ENCODE peak calls at places on chromosomes 5 and 9, in five cellular contexts. X is HCT116, S is ovary, Z is small intestine, P is AG04450. Q is an unnamed sample.

GRCh38 chr5:7802855-7803254 is 48.1 kb downstream of the CFAP90 start:
- DNase-seq in X (no peak), S (no peak), Z (no peak), P (no peak), Q (no peak)

GRCh38 chr5:74386571-74387334 is 253.8 kb downstream of the ENC1 start:
- DNase-seq in X (no peak), S (no peak), Z (no peak), P (peak; percentile 23), Q (no peak)

GRCh38 chr5:84438456-84438855 is 53.8 kb upstream of the EDIL3 start:
- DNase-seq in X (no peak), S (no peak), Z (no peak), P (no peak), Q (no peak)

GRCh38 chr5:57887851-57888621 is 405.4 kb upstream of the ACTBL2 start:
- DNase-seq in X (peak; percentile 61), S (peak; percentile 28), Z (peak; percentile 15), P (peak; percentile 24), Q (no peak)

GRCh38 chr5:170293273-170293672 is 4.3 kb downstream of the LCP2 start:
- DNase-seq in X (no peak), S (no peak), Z (peak; percentile 33), P (no peak), Q (no peak)

GRCh38 chr5:103461223-103461622 is 101.4 kb downstream of the NUDT12 start:
- DNase-seq in X (peak; percentile 16), S (no peak), Z (no peak), P (no peak), Q (no peak)

GRCh38 chr5:9239626-9240025 is 306.2 kb downstream of the SEMA5A start:
- DNase-seq in X (no peak), S (no peak), Z (no peak), P (no peak), Q (no peak)

GRCh38 chr5:94849821-94850736 is 231.6 kb downstream of the SLF1 start:
- DNase-seq in X (peak; percentile 59), S (no peak), Z (peak; percentile 14), P (peak; percentile 26), Q (no peak)

GRCh38 chr5:56419667-56420066 is 186.5 kb upstream of the ANKRD55 start:
- DNase-seq in X (no peak), S (no peak), Z (no peak), P (no peak), Q (no peak)

GRCh38 chr5:145829708-145830361 is 5.3 kb downstream of the PRELID2 start:
- DNase-seq in X (no peak), S (no peak), Z (peak; percentile 55), P (no peak), Q (no peak)

GRCh38 chr5:9712506-9713285 is 82.5 kb upstream of the TAS2R1 start:
- DNase-seq in X (no peak), S (no peak), Z (no peak), P (peak; percentile 90), Q (no peak)

GRCh38 chr5:162496080-162496808 is 428.7 kb downstream of the GABRG2 start:
- DNase-seq in X (no peak), S (no peak), Z (no peak), P (no peak), Q (no peak)

GRCh38 chr9:95757026-95757425 is 118.5 kb upstream of the ERCC6L2 start:
- DNase-seq in X (no peak), S (no peak), Z (no peak), P (peak; percentile 53), Q (no peak)

GRCh38 chr9:71761938-71762353 is 6.4 kb downstream of the CEMIP2 start:
- DNase-seq in X (no peak), S (no peak), Z (no peak), P (no peak), Q (no peak)

DNA sequence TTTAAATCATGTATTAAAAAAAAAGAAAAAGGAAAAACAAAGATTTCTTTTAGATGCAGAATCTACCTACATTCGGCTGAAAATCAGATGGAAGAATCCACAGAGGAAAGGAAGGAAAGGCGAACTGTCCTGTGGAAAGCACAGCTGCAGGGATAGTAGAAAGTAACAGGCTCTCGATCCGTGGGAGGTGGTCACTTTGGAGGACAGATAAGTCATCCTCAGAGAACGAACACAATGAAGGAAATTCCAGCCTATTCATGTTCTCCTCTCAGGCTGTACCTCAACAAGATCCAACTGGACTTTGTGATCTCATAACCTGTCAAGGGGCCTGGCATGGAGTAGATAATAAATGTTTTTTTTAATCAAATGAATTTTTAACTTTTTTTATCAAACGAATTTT is 72.8 kb downstream of the NR6A1 start:
- DNase-seq in X (no peak), S (no peak), Z (no peak), P (no peak), Q (no peak)
- H3K27ac ChIP-seq in X (no peak overlapping the region), S (no peak overlapping the region), Z (no peak overlapping the region), P (peak overlapping the region; percentile 54), Q (no peak overlapping the region)

DNA sequence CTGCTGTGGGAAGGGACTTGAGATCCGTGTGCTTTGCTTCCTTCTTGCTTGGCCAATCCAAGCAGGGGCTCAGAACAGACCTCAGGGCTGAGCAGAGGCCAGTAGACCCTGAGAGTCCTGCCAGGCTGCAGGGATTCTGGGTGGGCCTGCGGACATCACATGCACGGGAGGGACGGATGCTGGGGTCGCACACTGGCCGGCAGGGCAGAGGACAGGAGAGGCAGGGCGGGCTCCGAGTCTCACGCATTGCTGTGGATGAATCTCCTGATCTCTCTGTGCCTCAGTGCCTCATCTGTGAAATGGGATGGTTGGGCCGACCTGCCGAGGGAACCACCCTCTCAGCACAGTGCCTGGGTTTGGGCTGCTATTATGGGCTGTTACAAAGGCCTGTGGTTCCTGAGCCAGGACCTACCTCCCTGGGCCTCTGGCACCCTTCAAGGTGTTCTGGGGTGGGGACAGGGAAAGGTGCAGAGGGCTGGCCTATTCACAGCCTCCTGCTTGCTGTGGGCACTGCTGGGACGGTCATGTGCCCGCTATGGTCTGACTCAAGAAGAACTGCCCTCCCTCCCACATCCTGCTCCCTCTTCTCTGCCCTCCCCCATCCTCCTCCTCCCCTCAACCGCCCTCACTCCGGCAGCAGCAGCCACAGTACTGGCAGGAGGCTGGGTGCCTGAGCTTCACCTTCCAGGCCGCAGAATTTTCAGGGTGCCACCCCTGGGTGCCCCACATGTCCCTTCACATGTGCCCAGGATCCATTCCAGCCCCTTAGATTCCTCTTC is 43.3 kb downstream of the NCS1 start:
- DNase-seq in X (no peak), S (no peak), Z (no peak), P (no peak), Q (no peak)
- H3K4me3 ChIP-seq in X (no peak overlapping the region), S (no peak overlapping the region), Z (no peak overlapping the region), P (no peak overlapping the region), Q (no peak overlapping the region)

DNA sequence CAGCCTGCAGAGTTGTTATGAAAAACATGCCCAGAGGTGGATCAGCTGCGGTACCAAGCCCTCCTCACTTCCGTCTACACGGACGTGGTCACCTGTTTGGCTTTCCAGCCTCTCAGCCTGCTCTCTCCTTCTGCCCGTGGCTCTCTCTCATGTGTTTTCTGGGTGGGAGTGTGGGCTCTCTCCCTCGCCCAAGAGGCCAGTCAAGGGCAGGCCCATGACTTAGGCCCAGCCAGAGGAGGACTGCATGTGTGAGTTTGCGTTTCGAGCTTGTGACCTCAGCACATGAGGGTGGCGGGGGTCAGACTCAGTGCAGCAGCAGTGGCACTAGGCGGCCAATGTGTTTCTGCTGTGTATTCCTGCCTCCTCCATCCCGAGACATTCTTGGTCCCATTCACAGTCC is 82.5 kb upstream of the SMIM23 start:
- DNase-seq in X (no peak), S (no peak), Z (no peak), P (no peak), Q (no peak)
- H3K27ac ChIP-seq in X (no peak overlapping the region), S (no peak overlapping the region), Z (no peak overlapping the region), P (no peak overlapping the region), Q (no peak overlapping the region)

GRCh38 chr5:147452137-147452838 is 57.6 kb downstream of the DPYSL3 start:
- DNase-seq in X (no peak), S (peak; percentile 42), Z (no peak), P (no peak), Q (peak; percentile 37)
- H3K4me3 ChIP-seq in X (no peak overlapping the region), S (peak overlapping the region; percentile 80), Z (peak overlapping the region; percentile 39), P (peak overlapping the region; percentile 84), Q (peak overlapping the region; percentile 79)

DNA sequence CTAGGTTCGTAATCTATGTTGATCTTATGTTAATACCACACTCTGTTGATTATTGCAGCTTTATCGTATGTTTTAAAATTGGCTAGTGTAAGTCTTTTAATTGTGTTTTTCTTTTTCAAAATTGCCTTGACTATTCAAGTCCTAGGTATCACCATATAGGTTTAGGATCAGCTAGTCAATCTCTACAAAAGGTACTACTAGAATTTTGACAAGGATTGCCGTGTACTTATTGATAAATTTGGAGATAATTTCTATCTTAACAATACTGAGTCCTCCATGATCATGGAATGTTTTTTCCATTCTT is 117.9 kb upstream of the PRSS3 start:
- DNase-seq in X (no peak), S (no peak), Z (no peak), P (no peak), Q (no peak)
- H3K27ac ChIP-seq in X (no peak overlapping the region), S (no peak overlapping the region), Z (no peak overlapping the region), P (no peak overlapping the region), Q (peak overlapping the region; percentile 97)

Q was measured in dorsolateral prefrontal cortex.